ENCODE peak calls at places on chromosomes 13 and 19, in five cellular contexts. I is H1; N is heart right ventricle; F is transverse colon; T is CD8-positive, alpha-beta memory T cell. Q is an unnamed sample.

GRCh38 chr13:32443111-32443510 is 15.2 kb upstream of the N4BP2L1 start:
- DNase-seq in I (no peak), N (no peak), F (peak), T (peak), Q (no peak)

GRCh38 chr13:29830000-29830399 is 20.4 kb downstream of the UBL3 start:
- DNase-seq in I (no peak), N (no peak), F (no peak), T (no peak), Q (no peak)

GRCh38 chr19:47719047-47719885 is 6.0 kb downstream of the EHD2 start:
- DNase-seq in I (no peak), N (peak), F (peak), T (no peak), Q (peak)

GRCh38 chr13:94967183-94968039 is 255.1 kb upstream of the SOX21 start:
- DNase-seq in I (no peak), N (no peak), F (no peak), T (no peak), Q (peak)

GRCh38 chr19:48061401-48062344 is 17.8 kb upstream of the CABP5 start:
- DNase-seq in I (peak), N (no peak), F (no peak), T (no peak), Q (no peak)

GRCh38 chr19:34678421-34678820 is 943 bp downstream of the ZNF302 start:
- DNase-seq in I (no peak), N (no peak), F (no peak), T (no peak), Q (no peak)

GRCh38 chr19:13611596-13611995 is 105.3 kb upstream of the CACNA1A start:
- DNase-seq in I (no peak), N (no peak), F (no peak), T (no peak), Q (no peak)

GRCh38 chr13:40063278-40063698 is 407.8 kb downstream of the COG6 start:
- DNase-seq in I (no peak), N (no peak), F (no peak), T (no peak), Q (no peak)

GRCh38 chr13:83350569-83350968 is 531.7 kb downstream of the SLITRK1 start:
- DNase-seq in I (no peak), N (no peak), F (no peak), T (no peak), Q (no peak)

GRCh38 chr13:45231722-45232121 is 30.9 kb upstream of the KCTD4 start:
- DNase-seq in I (no peak), N (no peak), F (no peak), T (no peak), Q (no peak)

GRCh38 chr19:13417054-13417453 is 89.2 kb downstream of the CACNA1A start:
- DNase-seq in I (no peak), N (peak), F (no peak), T (no peak), Q (peak)

GRCh38 chr13:24134772-24135171 is 25.7 kb upstream of the SPATA13 start:
- DNase-seq in I (no peak), N (no peak), F (no peak), T (no peak), Q (no peak)

GRCh38 chr19:54586397-54586796 is 7.0 kb upstream of the LILRA1 start:
- DNase-seq in I (no peak), N (no peak), F (no peak), T (no peak), Q (no peak)

GRCh38 chr13:79581870-79582315 is 100.9 kb downstream of the NDFIP2 start:
- DNase-seq in I (no peak), N (peak), F (no peak), T (no peak), Q (peak)

GRCh38 chr13:114283581-114283980 is 2.2 kb downstream of the UPF3A start:
- DNase-seq in I (no peak), N (no peak), F (no peak), T (no peak), Q (no peak)

GRCh38 chr13:100131863-100132574 is 43.1 kb downstream of the PCCA start:
- DNase-seq in I (no peak), N (no peak), F (no peak), T (no peak), Q (no peak)

GRCh38 chr19:39870171-39870971 is 24.2 kb upstream of the FBL start:
- DNase-seq in I (no peak), N (no peak), F (no peak), T (no peak), Q (no peak)

GRCh38 chr13:91758724-91759123 is 360.3 kb downstream of the GPC5 start:
- DNase-seq in I (no peak), N (no peak), F (no peak), T (no peak), Q (no peak)

GRCh38 chr19:50912727-50913716 is 1.8 kb upstream of the KLK4 start:
- DNase-seq in I (no peak), N (no peak), F (no peak), T (no peak), Q (no peak)

GRCh38 chr13:93226623-93227279 is at the start of gene GPC6:
- DNase-seq in I (no peak), N (no peak), F (peak), T (no peak), Q (peak)

GRCh38 chr13:30307194-30307965 is at the start of gene KATNAL1:
- DNase-seq in I (peak), N (peak), F (peak), T (peak), Q (peak)

GRCh38 chr13:94636942-94637578 is 35.4 kb downstream of the GPR180 start:
- DNase-seq in I (no peak), N (no peak), F (no peak), T (no peak), Q (no peak)

GRCh38 chr19:6118043-6118442 is 7.7 kb upstream of the RFX2 start:
- DNase-seq in I (no peak), N (no peak), F (no peak), T (no peak), Q (no peak)

GRCh38 chr13:112637017-112637801 is 49.3 kb upstream of the TUBGCP3 start:
- DNase-seq in I (no peak), N (no peak), F (no peak), T (no peak), Q (no peak)

GRCh38 chr13:67986234-67986633 is 756.1 kb upstream of the PCDH9 start:
- DNase-seq in I (no peak), N (no peak), F (no peak), T (no peak), Q (no peak)

GRCh38 chr13:45932172-45932571 is 80.6 kb upstream of the SIAH3 start:
- DNase-seq in I (no peak), N (no peak), F (no peak), T (no peak), Q (no peak)

GRCh38 chr19:782195-783043 is 14.8 kb upstream of the PTBP1 start:
- DNase-seq in I (peak), N (no peak), F (no peak), T (no peak), Q (peak)

GRCh38 chr13:77988355-77988754 is 69.7 kb upstream of the EDNRB start:
- DNase-seq in I (no peak), N (no peak), F (no peak), T (no peak), Q (no peak)

GRCh38 chr13:113465241-113465640 is 12.0 kb upstream of the ADPRHL1 start:
- DNase-seq in I (no peak), N (no peak), F (no peak), T (no peak), Q (no peak)

GRCh38 chr13:51313619-51314018 is 25.9 kb upstream of the SERPINE3 start:
- DNase-seq in I (no peak), N (no peak), F (no peak), T (no peak), Q (no peak)

GRCh38 chr19:51421229-51422052 is 4.0 kb upstream of the SIGLEC10 start:
- DNase-seq in I (no peak), N (no peak), F (no peak), T (no peak), Q (no peak)

GRCh38 chr13:34420975-34421719 is 520.9 kb upstream of the NBEA start:
- DNase-seq in I (no peak), N (no peak), F (no peak), T (no peak), Q (no peak)

GRCh38 chr13:94524407-94524806 is 44.9 kb upstream of the DCT start:
- DNase-seq in I (no peak), N (no peak), F (no peak), T (no peak), Q (no peak)

GRCh38 chr19:4390017-4390861 is 10.1 kb downstream of the SH3GL1 start:
- DNase-seq in I (peak), N (peak), F (peak), T (no peak), Q (peak)

GRCh38 chr13:71860547-71861131 is 6.4 kb downstream of the DACH1 start:
- DNase-seq in I (no peak), N (no peak), F (no peak), T (no peak), Q (no peak)
- H3K4me3 ChIP-seq in I (no peak), N (no peak), F (no peak), T (no peak), Q (no peak)

DNA sequence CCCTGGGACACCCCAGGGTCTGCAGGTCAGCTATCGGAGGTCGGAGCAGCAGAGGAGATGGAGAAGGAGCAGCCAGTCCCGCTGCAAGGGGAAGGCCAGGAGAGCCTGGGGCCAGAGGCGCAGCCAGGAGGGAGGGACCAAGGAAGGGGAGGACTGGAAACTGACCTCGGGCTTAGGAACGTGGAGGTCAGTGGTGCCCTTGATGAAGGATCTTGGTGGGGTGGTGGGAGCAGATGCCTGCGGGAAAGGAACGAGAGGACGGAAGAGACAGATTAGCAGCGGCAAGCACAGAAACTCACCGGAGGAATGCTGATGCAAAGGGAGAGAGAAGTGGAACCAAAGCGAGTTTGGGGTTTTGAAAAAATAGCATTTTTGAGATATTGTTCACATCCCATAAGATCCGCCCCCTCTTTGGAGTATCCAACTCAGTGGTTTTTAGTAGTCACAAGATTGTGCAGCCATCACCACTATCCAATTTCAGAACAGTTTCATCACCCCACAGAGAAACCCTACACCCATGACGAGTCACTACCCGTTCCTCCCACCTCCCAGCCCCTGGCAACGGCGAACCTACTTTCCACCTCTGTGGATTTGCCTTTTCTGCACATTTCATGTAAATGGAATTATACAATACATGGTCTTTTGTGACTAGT is 22.1 kb downstream of the PLEKHF1 start:
- DNase-seq in I (no peak), N (no peak), F (no peak), T (no peak), Q (peak)
- H3K4me3 ChIP-seq in I (no peak), N (no peak), F (no peak), T (no peak), Q (no peak)

DNA sequence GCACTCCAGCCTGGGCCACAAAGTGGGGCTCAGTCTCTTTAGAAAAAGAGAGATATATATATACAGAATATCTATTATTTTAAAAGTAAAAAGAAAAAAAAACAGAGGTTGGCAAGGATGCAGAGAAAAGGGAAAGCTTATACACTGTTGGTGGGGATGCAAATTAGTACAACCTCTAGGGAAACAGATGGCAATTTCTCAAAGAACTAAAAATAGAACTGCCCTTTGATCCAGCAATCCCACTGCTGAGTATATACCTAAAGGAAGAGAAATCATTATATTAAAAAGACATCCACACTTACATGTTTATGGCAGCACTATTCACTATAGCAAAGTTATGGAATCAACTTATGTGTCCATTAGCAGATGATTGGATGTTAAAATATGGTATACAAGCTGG is 28.6 kb upstream of the SLC1A6 start:
- DNase-seq in I (no peak), N (no peak), F (no peak), T (no peak), Q (no peak)
- H3K4me3 ChIP-seq in I (no peak), N (no peak), F (no peak), T (no peak), Q (no peak)

DNA sequence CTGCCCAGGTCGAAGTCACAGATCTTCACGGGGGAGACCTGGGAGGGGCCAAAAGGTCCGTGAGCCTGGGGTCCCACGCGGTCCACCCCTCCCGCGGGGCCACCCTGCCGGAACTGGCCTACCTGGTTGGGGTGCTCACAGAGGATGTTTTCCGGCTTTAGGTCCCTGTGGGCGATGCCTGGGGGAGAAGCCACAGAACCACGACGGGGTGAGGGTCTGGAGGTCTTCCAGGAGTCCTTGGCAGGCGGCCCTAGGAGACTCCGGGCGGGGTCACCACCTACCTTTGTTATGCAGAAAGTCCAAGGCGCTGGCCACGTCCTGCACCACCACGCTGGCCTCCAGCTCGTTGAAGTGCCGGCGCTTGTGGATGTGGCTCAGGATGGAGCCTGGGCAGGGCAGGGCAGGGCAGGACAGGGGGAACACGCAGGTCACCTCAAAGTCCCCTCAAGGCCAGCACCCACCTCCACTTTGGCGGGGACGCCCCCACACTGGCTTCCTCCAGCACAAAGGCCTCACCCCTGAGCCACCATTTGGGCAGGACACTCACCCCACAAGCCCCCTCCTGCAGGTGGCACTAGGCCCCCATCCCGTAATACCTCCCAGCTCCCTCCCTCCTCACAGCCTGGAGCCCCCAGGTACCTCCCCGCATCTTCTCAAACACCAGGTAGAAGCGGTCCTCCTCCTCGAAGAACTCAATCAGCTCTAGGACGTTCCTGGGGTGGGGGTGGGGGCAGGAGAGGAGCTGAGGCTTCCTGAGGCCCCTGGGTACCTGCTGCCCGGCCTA is 8.4 kb downstream of the MKNK2 start:
- DNase-seq in I (no peak), N (peak), F (peak), T (no peak), Q (no peak)
- H3K4me3 ChIP-seq in I (no peak), N (peak), F (no peak), T (peak), Q (no peak)

Q was measured in right cardiac atrium.